ENCODE peak calls at places on chromosomes 4 and X, in six cellular contexts. F is IMR-90, D is trophoblast cell, R is neuronal stem cell, V is mesenchymal stem cell, Q is H1. I is an unnamed sample.
A peak's percentile ranks its signal among the peaks of the same experiment; 100 is the strongest.

GRCh38 chr4:89898304-89898716 is 3.7 kb downstream of the MMRN1 start:
- DNase-seq in F (no peak), D (no peak), R (peak; percentile 14), V (no peak), Q (no peak), I (peak; percentile 23)

GRCh38 chr4:41727861-41728570 is 20.5 kb downstream of the PHOX2B start:
- DNase-seq in F (no peak), D (no peak), R (no peak), V (no peak), Q (no peak), I (no peak)

GRCh38 chrX:63855896-63856295 is 70.9 kb upstream of the ARHGEF9 start:
- DNase-seq in F (peak; percentile 14), D (no peak), R (no peak), V (no peak), Q (no peak), I (no peak)

GRCh38 chr4:145154573-145154972 is 25.8 kb downstream of the OTUD4 start:
- DNase-seq in F (peak; percentile 35), D (peak; percentile 16), R (no peak), V (peak; percentile 49), Q (no peak), I (no peak)

GRCh38 chr4:6307891-6308290 is 38.2 kb downstream of the WFS1 start:
- DNase-seq in F (no peak), D (no peak), R (no peak), V (no peak), Q (no peak), I (no peak)

GRCh38 chr4:13881880-13882279 is 254.4 kb upstream of the BOD1L1 start:
- DNase-seq in F (no peak), D (no peak), R (no peak), V (no peak), Q (no peak), I (no peak)

GRCh38 chr4:15002659-15003440 is 569 bp downstream of the CPEB2 start:
- DNase-seq in F (peak; percentile 87), D (peak; percentile 86), R (peak; percentile 71), V (peak; percentile 85), Q (no peak), I (peak; percentile 63)

GRCh38 chr4:4415806-4416805 is 29.2 kb downstream of the NSG1 start:
- DNase-seq in F (no peak), D (no peak), R (no peak), V (no peak), Q (no peak), I (no peak)

GRCh38 chrX:96611619-96612362 is 72.9 kb upstream of the DIAPH2 start:
- DNase-seq in F (peak; percentile 45), D (no peak), R (no peak), V (no peak), Q (no peak), I (no peak)

DNA sequence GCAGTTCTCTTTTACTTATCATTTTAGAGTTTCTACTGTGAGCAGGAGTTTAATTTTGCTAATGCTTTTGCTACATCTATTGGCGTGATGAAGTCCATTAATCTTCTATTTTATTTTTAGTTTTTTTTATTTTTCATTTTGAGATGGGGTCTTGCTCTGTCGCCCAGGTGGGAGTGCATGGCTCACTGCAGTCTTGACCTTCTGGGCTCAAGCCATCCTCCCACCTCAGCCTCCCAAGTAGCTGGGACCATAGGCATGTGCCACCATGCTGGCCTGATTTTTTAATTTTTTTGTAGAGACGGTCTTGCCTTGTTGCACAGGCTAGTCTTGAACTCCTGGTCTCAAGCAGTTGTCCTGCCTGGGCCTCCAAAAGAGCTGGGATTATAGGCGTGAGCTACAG is 9.4 kb downstream of the ZFX start:
- DNase-seq in F (no peak), D (no peak), R (no peak), V (no peak), Q (no peak), I (no peak)
- H4K91ac ChIP-seq in F (no peak overlapping the region), D (no peak overlapping the region), R (no peak overlapping the region), V (no peak overlapping the region), Q (no peak overlapping the region), I (no peak overlapping the region)

DNA sequence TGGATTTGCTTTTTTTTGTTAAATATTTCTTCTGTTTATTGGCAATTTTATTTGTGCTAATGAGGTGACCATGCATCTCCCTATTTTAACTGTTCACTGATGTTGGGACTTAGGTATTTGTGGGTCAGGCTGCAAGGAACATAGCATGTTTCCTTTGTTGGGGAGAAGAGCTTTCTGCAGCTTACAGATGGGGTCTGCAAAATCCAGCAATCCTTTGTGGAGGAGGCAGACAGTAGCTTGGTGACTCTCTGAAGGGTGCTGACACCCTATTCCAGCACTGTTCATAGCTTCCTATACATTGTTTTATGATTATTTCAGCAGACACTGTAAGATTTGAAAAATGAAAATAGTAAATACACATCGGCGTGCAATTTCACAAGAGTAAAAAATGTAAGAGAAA is 491.7 kb downstream of the RAPGEF2 start:
- DNase-seq in F (no peak), D (no peak), R (no peak), V (no peak), Q (no peak), I (no peak)
- H2AK5ac ChIP-seq in F (no peak overlapping the region), D (no peak overlapping the region), R (no peak overlapping the region), V (no peak overlapping the region), Q (no peak overlapping the region), I (no peak overlapping the region)

GRCh38 chrX:44946771-44947170 is 73.8 kb downstream of the KDM6A start:
- DNase-seq in F (peak; percentile 23), D (no peak), R (no peak), V (no peak), Q (no peak), I (no peak)
- H3K9me3 ChIP-seq in F (peaks cover 4% of the 10 kb centered on the region), D (no peaks in the 10 kb centered on the region), R (peaks cover 20% of the 10 kb centered on the region), V (peaks cover 26% of the 10 kb centered on the region), Q (no peaks in the 10 kb centered on the region), I (peaks cover 8% of the 10 kb centered on the region)

GRCh38 chr4:121995790-121996537 is 44.1 kb upstream of the TRPC3 start:
- DNase-seq in F (peak; percentile 37), D (no peak), R (no peak), V (no peak), Q (no peak), I (no peak)
- H4K91ac ChIP-seq in F (no peak overlapping the region), D (no peak overlapping the region), R (no peak overlapping the region), V (no peak overlapping the region), Q (no peak overlapping the region), I (no peak overlapping the region)

GRCh38 chrX:125782184-125782583 is 383.9 kb downstream of the DCAF12L2 start:
- DNase-seq in F (no peak), D (no peak), R (no peak), V (no peak), Q (peak; percentile 0), I (no peak)

DNA sequence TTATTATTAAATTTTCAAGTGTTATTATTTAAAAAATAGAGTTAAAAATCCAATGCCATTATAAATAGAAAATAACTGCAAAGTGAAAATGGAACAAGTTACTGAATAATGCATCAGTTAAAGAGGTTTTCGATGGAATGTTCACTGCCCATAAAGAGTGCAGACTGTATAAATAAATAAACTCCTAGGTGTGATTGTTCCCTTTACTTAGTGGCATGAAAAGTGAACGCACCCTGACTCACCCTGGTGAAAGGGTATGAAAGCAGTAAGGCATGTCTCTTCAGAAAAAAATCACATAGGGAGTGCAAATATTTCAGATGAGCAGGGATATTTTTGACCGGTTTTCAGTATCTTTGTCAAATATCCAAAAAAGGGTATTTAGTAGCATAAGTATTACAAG is 387.8 kb downstream of the DCAF12L2 start:
- DNase-seq in F (no peak), D (no peak), R (no peak), V (no peak), Q (no peak), I (no peak)
- H2AK5ac ChIP-seq in F (no peak overlapping the region), D (no peak overlapping the region), R (no peak overlapping the region), V (no peak overlapping the region), Q (no peak overlapping the region), I (no peak overlapping the region)

DNA sequence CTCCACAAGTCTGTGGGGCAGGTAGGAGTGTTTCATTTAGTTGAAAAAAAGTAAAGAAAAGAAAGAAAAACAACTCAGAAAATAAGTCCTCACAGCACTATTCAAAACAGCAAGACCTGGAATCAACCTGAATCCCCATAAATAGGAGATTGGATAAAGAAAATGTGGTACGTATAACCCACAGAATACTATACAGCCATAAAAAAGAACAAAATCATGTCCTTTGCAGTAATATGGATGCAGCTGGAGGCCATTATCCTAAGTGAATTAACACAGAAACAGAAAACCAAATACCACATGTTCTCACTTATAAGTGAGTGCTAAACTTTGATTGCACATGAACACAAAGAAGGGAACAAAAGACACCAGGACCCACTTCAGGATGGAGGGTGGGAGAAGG is 71.9 kb downstream of the ARSJ start:
- DNase-seq in F (no peak), D (no peak), R (no peak), V (no peak), Q (no peak), I (no peak)
- H3K9me3 ChIP-seq in F (no peaks in the 10 kb centered on the region), D (no peaks in the 10 kb centered on the region), R (no peaks in the 10 kb centered on the region), V (no peaks in the 10 kb centered on the region), Q (no peaks in the 10 kb centered on the region), I (no peaks in the 10 kb centered on the region)

GRCh38 chrX:10190367-10190766 is 33.6 kb downstream of the CLCN4 start:
- DNase-seq in F (peak; percentile 83), D (peak; percentile 21), R (no peak), V (peak; percentile 64), Q (no peak), I (no peak)

GRCh38 chrX:10195947-10196346 is 39.2 kb downstream of the CLCN4 start:
- DNase-seq in F (no peak), D (no peak), R (no peak), V (no peak), Q (no peak), I (no peak)

GRCh38 chrX:10195425-10195824 is 38.6 kb downstream of the CLCN4 start:
- DNase-seq in F (no peak), D (no peak), R (no peak), V (no peak), Q (no peak), I (no peak)

GRCh38 chrX:10189317-10190268 is 32.8 kb downstream of the CLCN4 start:
- DNase-seq in F (peak; percentile 63), D (peak; percentile 40), R (peak; percentile 69), V (peak; percentile 64), Q (no peak), I (peak; percentile 77)

DNA sequence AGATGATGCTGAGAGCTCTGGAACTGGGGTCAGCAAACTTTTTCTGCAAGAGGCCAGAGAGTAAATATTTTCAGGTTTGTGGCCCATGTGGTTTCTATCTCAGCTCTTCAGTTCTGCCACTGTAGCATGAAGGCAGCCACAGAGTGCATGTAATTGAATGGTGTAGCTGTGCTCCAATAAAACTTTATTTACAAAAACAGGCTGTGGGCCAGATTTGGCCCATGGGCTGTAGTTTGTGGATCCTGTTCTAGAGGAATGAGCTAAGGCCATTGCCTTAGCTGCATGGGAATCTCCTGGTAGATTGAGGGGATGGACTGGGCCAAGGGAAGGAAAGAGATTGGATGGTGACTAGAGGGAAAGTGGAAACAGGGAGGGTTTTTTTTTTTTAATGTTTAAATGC is 36.8 kb downstream of the CLCN4 start:
- DNase-seq in F (no peak), D (no peak), R (no peak), V (no peak), Q (no peak), I (no peak)
- H4K91ac ChIP-seq in F (no peak overlapping the region), D (no peak overlapping the region), R (no peak overlapping the region), V (no peak overlapping the region), Q (no peak overlapping the region), I (no peak overlapping the region)

GRCh38 chr4:77023920-77024319 is 51.9 kb downstream of the CCNI start:
- DNase-seq in F (no peak), D (no peak), R (no peak), V (peak; percentile 64), Q (no peak), I (no peak)

GRCh38 chr4:77025643-77026321 is 50.0 kb downstream of the CCNI start:
- DNase-seq in F (peak; percentile 50), D (no peak), R (no peak), V (peak; percentile 55), Q (no peak), I (no peak)

GRCh38 chr4:77022581-77023133 is 53.1 kb downstream of the CCNI start:
- DNase-seq in F (peak; percentile 81), D (no peak), R (peak; percentile 62), V (peak; percentile 74), Q (peak; percentile 27), I (peak; percentile 87)

GRCh38 chr4:77020017-77020416 is 55.8 kb downstream of the CCNI start:
- DNase-seq in F (no peak), D (no peak), R (no peak), V (no peak), Q (no peak), I (no peak)

GRCh38 chr4:77021614-77022089 is 54.1 kb downstream of the CCNI start:
- DNase-seq in F (peak; percentile 90), D (peak; percentile 65), R (no peak), V (peak; percentile 77), Q (no peak), I (no peak)
- H2AK5ac ChIP-seq in F (peak overlapping the region; percentile 85), D (no peak overlapping the region), R (no peak overlapping the region), V (peak overlapping the region; percentile 85), Q (peak overlapping the region; percentile 45), I (no peak overlapping the region)

I was measured in H9.